ENCODE peak calls at places on chromosomes 3 and 15, in ten cellular contexts. I is NCI-H1694 treated with DMSO at 0.1 percent for 48 hours; H is fibroblast of the conjunctiva; J is renal cortical epithelial cell; O is Kasumi-1; S is astrocyte of the spinal cord; P is frontal cortex; D is AG09319; M is CD8-positive, alpha-beta memory T cell; B is effector memory CD4-positive, alpha-beta T cell. K is an unnamed sample.

GRCh38 chr3:18237251-18238005 is 187.7 kb downstream of the SATB1 start:
- DNase-seq in I (peak), H (no peak), J (peak), O (no peak), S (peak), P (no peak), D (no peak), M (no peak), B (no peak), K (no peak)

GRCh38 chr3:111112913-111113312 is 41.3 kb downstream of the NECTIN3 start:
- DNase-seq in I (no peak), H (no peak), J (no peak), O (no peak), S (no peak), P (no peak), D (no peak), M (no peak), B (no peak), K (no peak)

GRCh38 chr3:107117922-107118576 is 259.2 kb upstream of the CCDC54 start:
- DNase-seq in I (peak), H (peak), J (peak), O (peak), S (peak), P (peak), D (peak), M (no peak), B (no peak), K (peak)

GRCh38 chr3:56061227-56061626 is 407.0 kb downstream of the ERC2 start:
- DNase-seq in I (no peak), H (no peak), J (no peak), O (no peak), S (no peak), P (no peak), D (no peak), M (no peak), B (no peak), K (no peak)

GRCh38 chr3:140850210-140850955 is 91.3 kb upstream of the SLC25A36 start:
- DNase-seq in I (no peak), H (no peak), J (peak), O (no peak), S (no peak), P (no peak), D (no peak), M (no peak), B (no peak), K (no peak)

GRCh38 chr3:187072102-187072501 is 67.2 kb downstream of the RPL39L start:
- DNase-seq in I (no peak), H (no peak), J (no peak), O (no peak), S (no peak), P (no peak), D (no peak), M (no peak), B (no peak), K (no peak)

GRCh38 chr3:29346828-29347227 is 66.0 kb downstream of the RBMS3 start:
- DNase-seq in I (no peak), H (peak), J (peak), O (no peak), S (peak), P (no peak), D (peak), M (no peak), B (no peak), K (no peak)

GRCh38 chr15:39461536-39462140 is 119.2 kb upstream of the THBS1 start:
- DNase-seq in I (no peak), H (no peak), J (no peak), O (no peak), S (no peak), P (no peak), D (no peak), M (no peak), B (no peak), K (peak)

GRCh38 chr3:12468276-12468675 is 16.0 kb upstream of the TSEN2 start:
- DNase-seq in I (no peak), H (no peak), J (no peak), O (no peak), S (no peak), P (no peak), D (no peak), M (no peak), B (no peak), K (no peak)

GRCh38 chr3:10583798-10584708 is 78.7 kb upstream of the ATP2B2 start:
- DNase-seq in I (no peak), H (no peak), J (no peak), O (no peak), S (no peak), P (no peak), D (no peak), M (no peak), B (no peak), K (no peak)

GRCh38 chr3:189573004-189573403 is 58.2 kb upstream of the TP63 start:
- DNase-seq in I (no peak), H (no peak), J (peak), O (no peak), S (no peak), P (no peak), D (no peak), M (no peak), B (no peak), K (no peak)

GRCh38 chr3:97613139-97613538 is 151.4 kb upstream of the ARL6 start:
- DNase-seq in I (no peak), H (no peak), J (no peak), O (peak), S (no peak), P (no peak), D (no peak), M (no peak), B (no peak), K (no peak)

GRCh38 chr15:72851586-72851985 is 68.0 kb upstream of the ADPGK start:
- DNase-seq in I (no peak), H (no peak), J (no peak), O (no peak), S (no peak), P (no peak), D (no peak), M (no peak), B (no peak), K (no peak)

GRCh38 chr3:195777975-195778374 is 33.8 kb downstream of the MUC4 start:
- DNase-seq in I (no peak), H (no peak), J (no peak), O (no peak), S (no peak), P (no peak), D (no peak), M (no peak), B (no peak), K (no peak)

GRCh38 chr15:42508263-42508690 is 12.8 kb downstream of the SNAP23 start:
- DNase-seq in I (no peak), H (no peak), J (no peak), O (no peak), S (no peak), P (no peak), D (no peak), M (no peak), B (no peak), K (peak)

GRCh38 chr3:38354588-38355344 is 8.2 kb downstream of the XYLB start:
- DNase-seq in I (peak), H (peak), J (peak), O (peak), S (peak), P (no peak), D (no peak), M (no peak), B (no peak), K (no peak)

GRCh38 chr15:63950911-63951481 is 95.3 kb downstream of the DAPK2 start:
- DNase-seq in I (no peak), H (peak), J (peak), O (no peak), S (peak), P (no peak), D (peak), M (no peak), B (no peak), K (no peak)

GRCh38 chr15:88748081-88748480 is 55.2 kb upstream of the ACAN start:
- DNase-seq in I (no peak), H (no peak), J (no peak), O (no peak), S (no peak), P (no peak), D (no peak), M (no peak), B (no peak), K (no peak)

GRCh38 chr15:65217526-65218482 is 6.5 kb upstream of the CILP start:
- DNase-seq in I (no peak), H (no peak), J (no peak), O (no peak), S (no peak), P (no peak), D (no peak), M (peak), B (no peak), K (no peak)

GRCh38 chr3:8501388-8502131 is at the start of gene LMCD1:
- DNase-seq in I (peak), H (peak), J (peak), O (peak), S (peak), P (peak), D (peak), M (peak), B (peak), K (peak)

GRCh38 chr3:34998905-34999304 is 640.4 kb upstream of the ARPP21 start:
- DNase-seq in I (no peak), H (no peak), J (no peak), O (no peak), S (no peak), P (no peak), D (no peak), M (no peak), B (no peak), K (no peak)